ENCODE peak calls at places on chromosomes 12 and 14, in eight cellular contexts. One of them, this sample, is unnamed.

GRCh38 chr12:119699199-119699765 is 31.3 kb downstream of the PRKAB1 start:
- DNase-seq in hepatocyte: no peak
- DNase-seq in uterus: no peak
- DNase-seq in HCT116: no peak
- DNase-seq in WERI-Rb-1: no peak
- DNase-seq in ovary: no peak
- DNase-seq in dorsolateral prefrontal cortex: no peak
- DNase-seq in pancreas: no peak
- DNase-seq in this sample: no peak

GRCh38 chr12:98504368-98504617 is 11.1 kb upstream of the TMPO start:
- DNase-seq in hepatocyte: no peak
- DNase-seq in uterus: no peak
- DNase-seq in HCT116: no peak
- DNase-seq in WERI-Rb-1: no peak
- DNase-seq in ovary: no peak
- DNase-seq in dorsolateral prefrontal cortex: no peak
- DNase-seq in pancreas: no peak
- DNase-seq in this sample: no peak

GRCh38 chr12:124347805-124348658 is 53.1 kb downstream of the RFLNA start:
- DNase-seq in hepatocyte: no peak
- DNase-seq in uterus: no peak
- DNase-seq in HCT116: no peak
- DNase-seq in WERI-Rb-1: no peak
- DNase-seq in ovary: no peak
- DNase-seq in dorsolateral prefrontal cortex: no peak
- DNase-seq in pancreas: no peak
- DNase-seq in this sample: no peak

GRCh38 chr14:101072945-101073597 is 169.5 kb upstream of the RTL1 start:
- DNase-seq in hepatocyte: peak
- DNase-seq in uterus: peak
- DNase-seq in HCT116: peak
- DNase-seq in WERI-Rb-1: no peak
- DNase-seq in ovary: peak
- DNase-seq in dorsolateral prefrontal cortex: peak
- DNase-seq in pancreas: peak
- DNase-seq in this sample: peak

GRCh38 chr14:62439210-62439609 is 606.0 kb downstream of the KCNH5 start:
- DNase-seq in hepatocyte: no peak
- DNase-seq in uterus: no peak
- DNase-seq in HCT116: no peak
- DNase-seq in WERI-Rb-1: no peak
- DNase-seq in ovary: no peak
- DNase-seq in dorsolateral prefrontal cortex: no peak
- DNase-seq in pancreas: no peak
- DNase-seq in this sample: no peak

GRCh38 chr12:64779349-64779974 is 20.3 kb upstream of the GNS start:
- DNase-seq in hepatocyte: no peak
- DNase-seq in uterus: no peak
- DNase-seq in HCT116: no peak
- DNase-seq in WERI-Rb-1: no peak
- DNase-seq in ovary: no peak
- DNase-seq in dorsolateral prefrontal cortex: no peak
- DNase-seq in pancreas: no peak
- DNase-seq in this sample: peak

GRCh38 chr12:51147309-51147708 is 25.6 kb downstream of the TFCP2 start:
- DNase-seq in hepatocyte: no peak
- DNase-seq in uterus: no peak
- DNase-seq in HCT116: no peak
- DNase-seq in WERI-Rb-1: no peak
- DNase-seq in ovary: no peak
- DNase-seq in dorsolateral prefrontal cortex: no peak
- DNase-seq in pancreas: no peak
- DNase-seq in this sample: no peak

GRCh38 chr12:83153156-83153555 is 466.4 kb downstream of the TMTC2 start:
- DNase-seq in hepatocyte: no peak
- DNase-seq in uterus: no peak
- DNase-seq in HCT116: no peak
- DNase-seq in WERI-Rb-1: no peak
- DNase-seq in ovary: no peak
- DNase-seq in dorsolateral prefrontal cortex: no peak
- DNase-seq in pancreas: no peak
- DNase-seq in this sample: no peak

GRCh38 chr12:67302162-67302561 is 33.0 kb downstream of the CAND1 start:
- DNase-seq in hepatocyte: no peak
- DNase-seq in uterus: no peak
- DNase-seq in HCT116: no peak
- DNase-seq in WERI-Rb-1: no peak
- DNase-seq in ovary: no peak
- DNase-seq in dorsolateral prefrontal cortex: no peak
- DNase-seq in pancreas: no peak
- DNase-seq in this sample: no peak

GRCh38 chr14:34851395-34851794 is 23.8 kb downstream of the BAZ1A start:
- DNase-seq in hepatocyte: no peak
- DNase-seq in uterus: no peak
- DNase-seq in HCT116: no peak
- DNase-seq in WERI-Rb-1: no peak
- DNase-seq in ovary: no peak
- DNase-seq in dorsolateral prefrontal cortex: no peak
- DNase-seq in pancreas: no peak
- DNase-seq in this sample: no peak
- H3K27ac ChIP-seq in hepatocyte: no peak
- H3K27ac ChIP-seq in uterus: no peak
- H3K27ac ChIP-seq in HCT116: no peak
- H3K27ac ChIP-seq in WERI-Rb-1: no peak
- H3K27ac ChIP-seq in ovary: no peak
- H3K27ac ChIP-seq in dorsolateral prefrontal cortex: no peak
- H3K27ac ChIP-seq in pancreas: no peak
- H3K27ac ChIP-seq in this sample: no peak

GRCh38 chr12:54134850-54135249 is 53.9 kb downstream of the SMUG1 start:
- DNase-seq in hepatocyte: peak
- DNase-seq in uterus: no peak
- DNase-seq in HCT116: no peak
- DNase-seq in WERI-Rb-1: no peak
- DNase-seq in ovary: no peak
- DNase-seq in dorsolateral prefrontal cortex: no peak
- DNase-seq in pancreas: no peak
- DNase-seq in this sample: no peak

GRCh38 chr12:54136844-54137580 is 51.8 kb downstream of the SMUG1 start:
- DNase-seq in hepatocyte: peak
- DNase-seq in uterus: no peak
- DNase-seq in HCT116: no peak
- DNase-seq in WERI-Rb-1: no peak
- DNase-seq in ovary: no peak
- DNase-seq in dorsolateral prefrontal cortex: no peak
- DNase-seq in pancreas: no peak
- DNase-seq in this sample: no peak

GRCh38 chr12:54133663-54134375 is 55.0 kb downstream of the SMUG1 start:
- DNase-seq in hepatocyte: peak
- DNase-seq in uterus: no peak
- DNase-seq in HCT116: no peak
- DNase-seq in WERI-Rb-1: no peak
- DNase-seq in ovary: no peak
- DNase-seq in dorsolateral prefrontal cortex: no peak
- DNase-seq in pancreas: no peak
- DNase-seq in this sample: no peak

GRCh38 chr12:54134395-54134794 is 54.4 kb downstream of the SMUG1 start:
- DNase-seq in hepatocyte: no peak
- DNase-seq in uterus: no peak
- DNase-seq in HCT116: no peak
- DNase-seq in WERI-Rb-1: no peak
- DNase-seq in ovary: no peak
- DNase-seq in dorsolateral prefrontal cortex: no peak
- DNase-seq in pancreas: no peak
- DNase-seq in this sample: no peak

DNA sequence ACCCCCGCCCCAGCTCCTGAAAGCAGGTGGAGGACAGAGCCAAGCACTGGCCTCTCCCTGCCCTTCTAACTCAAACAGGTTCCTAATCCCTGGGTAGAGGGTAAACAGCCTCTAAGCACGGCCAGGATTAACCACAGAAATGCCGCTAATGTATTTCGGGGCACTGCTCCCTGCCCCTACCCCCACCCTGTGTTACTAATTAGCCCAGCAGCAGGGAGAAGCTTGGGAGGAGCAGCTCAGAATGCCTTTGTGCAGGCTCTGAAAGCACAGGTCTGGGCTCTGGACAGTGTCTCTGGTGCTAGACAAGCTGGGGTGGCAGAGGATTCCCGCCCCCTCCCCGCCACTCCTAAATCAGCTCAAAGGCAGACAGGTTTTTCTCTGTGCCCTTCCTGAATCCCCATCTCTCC is 53.2 kb downstream of the SMUG1 start:
- DNase-seq in hepatocyte: peak
- DNase-seq in uterus: no peak
- DNase-seq in HCT116: no peak
- DNase-seq in WERI-Rb-1: peak
- DNase-seq in ovary: no peak
- DNase-seq in dorsolateral prefrontal cortex: no peak
- DNase-seq in pancreas: no peak
- DNase-seq in this sample: no peak
- H3K4me3 ChIP-seq in hepatocyte: no peak
- H3K4me3 ChIP-seq in uterus: no peak
- H3K4me3 ChIP-seq in HCT116: no peak
- H3K4me3 ChIP-seq in WERI-Rb-1: peak
- H3K4me3 ChIP-seq in ovary: no peak
- H3K4me3 ChIP-seq in dorsolateral prefrontal cortex: no peak
- H3K4me3 ChIP-seq in pancreas: no peak
- H3K4me3 ChIP-seq in this sample: no peak

GRCh38 chr12:84912191-84913142 is at the start of gene SLC6A15:
- DNase-seq in hepatocyte: peak
- DNase-seq in uterus: peak
- DNase-seq in HCT116: no peak
- DNase-seq in WERI-Rb-1: peak
- DNase-seq in ovary: peak
- DNase-seq in dorsolateral prefrontal cortex: peak
- DNase-seq in pancreas: peak
- DNase-seq in this sample: no peak
- TF ChIP-seq CTCF in hepatocyte: peak
- TF ChIP-seq CTCF in uterus: peak
- TF ChIP-seq CTCF in HCT116: no peak
- TF ChIP-seq CTCF in WERI-Rb-1: peak
- TF ChIP-seq CTCF in ovary: no peak
- TF ChIP-seq CTCF in dorsolateral prefrontal cortex: peak
- TF ChIP-seq CTCF in pancreas: no peak
- TF ChIP-seq CTCF in this sample: no peak

GRCh38 chr12:21938879-21939278 is 2.3 kb downstream of the ABCC9 start:
- DNase-seq in hepatocyte: no peak
- DNase-seq in uterus: no peak
- DNase-seq in HCT116: no peak
- DNase-seq in WERI-Rb-1: no peak
- DNase-seq in ovary: no peak
- DNase-seq in dorsolateral prefrontal cortex: no peak
- DNase-seq in pancreas: no peak
- DNase-seq in this sample: no peak
- H3K27ac ChIP-seq in hepatocyte: no peak
- H3K27ac ChIP-seq in uterus: peak
- H3K27ac ChIP-seq in HCT116: no peak
- H3K27ac ChIP-seq in WERI-Rb-1: no peak
- H3K27ac ChIP-seq in ovary: no peak
- H3K27ac ChIP-seq in dorsolateral prefrontal cortex: no peak
- H3K27ac ChIP-seq in pancreas: no peak
- H3K27ac ChIP-seq in this sample: no peak

GRCh38 chr14:104139460-104140212 is 1.2 kb downstream of the KIF26A start:
- DNase-seq in hepatocyte: no peak
- DNase-seq in uterus: no peak
- DNase-seq in HCT116: no peak
- DNase-seq in WERI-Rb-1: peak
- DNase-seq in ovary: peak
- DNase-seq in dorsolateral prefrontal cortex: peak
- DNase-seq in pancreas: peak
- DNase-seq in this sample: peak
- H3K4me3 ChIP-seq in hepatocyte: peak
- H3K4me3 ChIP-seq in uterus: peak
- H3K4me3 ChIP-seq in HCT116: peak
- H3K4me3 ChIP-seq in WERI-Rb-1: peak
- H3K4me3 ChIP-seq in ovary: peak
- H3K4me3 ChIP-seq in dorsolateral prefrontal cortex: peak
- H3K4me3 ChIP-seq in pancreas: peak
- H3K4me3 ChIP-seq in this sample: peak

DNA sequence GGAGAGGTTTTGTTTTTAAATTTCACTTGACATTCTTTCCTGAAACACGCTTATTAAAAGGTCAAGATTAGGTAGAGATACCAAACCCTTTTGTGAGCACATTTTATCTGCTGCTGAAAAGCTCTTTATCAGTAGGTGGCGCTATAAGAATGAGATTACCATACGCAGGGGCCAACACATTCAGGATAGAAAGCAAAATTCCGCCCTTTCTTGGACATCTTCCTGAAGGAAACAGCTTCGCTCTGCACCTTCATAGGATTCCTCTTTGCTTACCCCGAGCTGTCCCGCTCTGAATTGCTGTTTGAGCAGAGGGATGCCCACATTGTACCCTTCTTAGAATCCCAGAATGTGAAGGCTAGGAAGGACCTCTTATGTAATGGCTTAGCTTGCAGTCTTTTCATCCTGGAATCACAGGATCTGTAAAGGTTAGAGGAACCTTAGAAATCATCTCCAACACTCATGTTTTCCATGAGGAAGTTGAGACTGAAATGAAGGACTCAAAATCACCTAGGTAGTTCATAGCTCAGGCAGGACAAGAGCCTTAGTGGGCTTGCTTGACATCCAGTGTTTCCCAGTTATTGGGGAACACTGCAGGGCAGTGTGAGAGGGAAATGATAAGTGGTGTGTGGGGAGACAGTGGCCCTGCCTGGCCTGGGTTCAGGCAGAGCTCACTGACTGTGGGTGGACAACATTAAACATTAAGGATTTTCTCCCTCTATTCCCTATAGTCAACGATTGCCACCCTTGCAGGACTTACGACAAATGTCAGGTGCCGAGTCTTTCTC is 38.7 kb upstream of the CRY1 start:
- DNase-seq in hepatocyte: peak
- DNase-seq in uterus: no peak
- DNase-seq in HCT116: peak
- DNase-seq in WERI-Rb-1: peak
- DNase-seq in ovary: no peak
- DNase-seq in dorsolateral prefrontal cortex: no peak
- DNase-seq in pancreas: peak
- DNase-seq in this sample: peak
- TF ChIP-seq CTCF in hepatocyte: peak
- TF ChIP-seq CTCF in uterus: peak
- TF ChIP-seq CTCF in HCT116: peak
- TF ChIP-seq CTCF in WERI-Rb-1: peak
- TF ChIP-seq CTCF in ovary: no peak
- TF ChIP-seq CTCF in dorsolateral prefrontal cortex: peak
- TF ChIP-seq CTCF in pancreas: peak
- TF ChIP-seq CTCF in this sample: peak

GRCh38 chr12:130838951-130839769 is at the start of gene STX2:
- DNase-seq in hepatocyte: peak
- DNase-seq in uterus: peak
- DNase-seq in HCT116: peak
- DNase-seq in WERI-Rb-1: peak
- DNase-seq in ovary: peak
- DNase-seq in dorsolateral prefrontal cortex: peak
- DNase-seq in pancreas: peak
- DNase-seq in this sample: peak
- H3K27ac ChIP-seq in hepatocyte: peak
- H3K27ac ChIP-seq in uterus: peak
- H3K27ac ChIP-seq in HCT116: peak
- H3K27ac ChIP-seq in WERI-Rb-1: peak
- H3K27ac ChIP-seq in ovary: peak
- H3K27ac ChIP-seq in dorsolateral prefrontal cortex: peak
- H3K27ac ChIP-seq in pancreas: peak
- H3K27ac ChIP-seq in this sample: no peak